ENCODE peak calls at places on chromosomes 7 and 10, in five cellular contexts. One of them, this sample, is unnamed.

GRCh38 chr10:3719024-3719843 is 65.8 kb downstream of the KLF6 start:
- DNase-seq in left lung: no peak
- DNase-seq in brain microvascular endothelial cell: no peak
- DNase-seq in NCI-H2029: no peak
- DNase-seq in Calu3: peak; percentile 22
- DNase-seq in this sample: no peak

GRCh38 chr10:100889546-100889945 is 23.2 kb upstream of the SLF2 start:
- DNase-seq in left lung: no peak
- DNase-seq in brain microvascular endothelial cell: no peak
- DNase-seq in NCI-H2029: no peak
- DNase-seq in Calu3: no peak
- DNase-seq in this sample: no peak

GRCh38 chr7:28378574-28379149 is 33.7 kb upstream of the CREB5 start:
- DNase-seq in left lung: no peak
- DNase-seq in brain microvascular endothelial cell: no peak
- DNase-seq in NCI-H2029: no peak
- DNase-seq in Calu3: no peak
- DNase-seq in this sample: no peak

GRCh38 chr10:42924484-42924883 is 141.9 kb downstream of the BMS1 start:
- DNase-seq in left lung: no peak
- DNase-seq in brain microvascular endothelial cell: no peak
- DNase-seq in NCI-H2029: no peak
- DNase-seq in Calu3: no peak
- DNase-seq in this sample: no peak

GRCh38 chr10:131230166-131230565 is 81.4 kb downstream of the TCERG1L start:
- DNase-seq in left lung: no peak
- DNase-seq in brain microvascular endothelial cell: no peak
- DNase-seq in NCI-H2029: no peak
- DNase-seq in Calu3: no peak
- DNase-seq in this sample: no peak

GRCh38 chr10:71081229-71081560 is 131.2 kb upstream of the UNC5B start:
- DNase-seq in left lung: no peak
- DNase-seq in brain microvascular endothelial cell: no peak
- DNase-seq in NCI-H2029: no peak
- DNase-seq in Calu3: no peak
- DNase-seq in this sample: no peak

GRCh38 chr7:28067171-28067570 is 113.4 kb downstream of the JAZF1 start:
- DNase-seq in left lung: no peak
- DNase-seq in brain microvascular endothelial cell: no peak
- DNase-seq in NCI-H2029: no peak
- DNase-seq in Calu3: no peak
- DNase-seq in this sample: no peak

GRCh38 chr10:78937800-78938694 is 130.7 kb upstream of the ZMIZ1 start:
- DNase-seq in left lung: no peak
- DNase-seq in brain microvascular endothelial cell: no peak
- DNase-seq in NCI-H2029: no peak
- DNase-seq in Calu3: peak; percentile 33
- DNase-seq in this sample: no peak

GRCh38 chr7:129122751-129123516 is 21.6 kb upstream of the TSPAN33 start:
- DNase-seq in left lung: no peak
- DNase-seq in brain microvascular endothelial cell: peak; percentile 1
- DNase-seq in NCI-H2029: no peak
- DNase-seq in Calu3: no peak
- DNase-seq in this sample: peak; percentile 19

GRCh38 chr7:28411876-28412662 is at the start of gene CREB5:
- DNase-seq in left lung: no peak
- DNase-seq in brain microvascular endothelial cell: no peak
- DNase-seq in NCI-H2029: no peak
- DNase-seq in Calu3: no peak
- DNase-seq in this sample: peak; percentile 65

GRCh38 chr7:26265499-26266075 is 26.1 kb upstream of the SNX10 start:
- DNase-seq in left lung: no peak
- DNase-seq in brain microvascular endothelial cell: no peak
- DNase-seq in NCI-H2029: no peak
- DNase-seq in Calu3: no peak
- DNase-seq in this sample: no peak

GRCh38 chr7:76294344-76295024 is 8.0 kb upstream of the HSPB1 start:
- DNase-seq in left lung: peak; percentile 97
- DNase-seq in brain microvascular endothelial cell: peak; percentile 96
- DNase-seq in NCI-H2029: peak; percentile 72
- DNase-seq in Calu3: peak; percentile 81
- DNase-seq in this sample: peak; percentile 95

GRCh38 chr7:3896366-3896765 is 595.3 kb downstream of the SDK1 start:
- DNase-seq in left lung: no peak
- DNase-seq in brain microvascular endothelial cell: no peak
- DNase-seq in NCI-H2029: no peak
- DNase-seq in Calu3: no peak
- DNase-seq in this sample: no peak

GRCh38 chr10:132591166-132591971 is 53.8 kb downstream of the INPP5A start:
- DNase-seq in left lung: no peak
- DNase-seq in brain microvascular endothelial cell: peak; percentile 49
- DNase-seq in NCI-H2029: no peak
- DNase-seq in Calu3: peak; percentile 46
- DNase-seq in this sample: no peak

GRCh38 chr10:132879408-132880147 is 62.8 kb downstream of the CFAP46 start:
- DNase-seq in left lung: peak; percentile 24
- DNase-seq in brain microvascular endothelial cell: no peak
- DNase-seq in NCI-H2029: no peak
- DNase-seq in Calu3: no peak
- DNase-seq in this sample: no peak

GRCh38 chr10:44249490-44249889 is 135.4 kb downstream of the CXCL12 start:
- DNase-seq in left lung: no peak
- DNase-seq in brain microvascular endothelial cell: no peak
- DNase-seq in NCI-H2029: no peak
- DNase-seq in Calu3: no peak
- DNase-seq in this sample: no peak

GRCh38 chr7:24227068-24227467 is 56.9 kb upstream of the NPY start:
- DNase-seq in left lung: no peak
- DNase-seq in brain microvascular endothelial cell: no peak
- DNase-seq in NCI-H2029: no peak
- DNase-seq in Calu3: no peak
- DNase-seq in this sample: no peak

GRCh38 chr7:2607122-2607912 is 24.5 kb upstream of the TTYH3 start:
- DNase-seq in left lung: no peak
- DNase-seq in brain microvascular endothelial cell: no peak
- DNase-seq in NCI-H2029: no peak
- DNase-seq in Calu3: no peak
- DNase-seq in this sample: no peak

GRCh38 chr7:48360574-48360973 is 189.3 kb downstream of the ABCA13 start:
- DNase-seq in left lung: no peak
- DNase-seq in brain microvascular endothelial cell: peak; percentile 39
- DNase-seq in NCI-H2029: no peak
- DNase-seq in Calu3: no peak
- DNase-seq in this sample: no peak

GRCh38 chr10:2885956-2886296 is 181.4 kb upstream of the PFKP start:
- DNase-seq in left lung: no peak
- DNase-seq in brain microvascular endothelial cell: no peak
- DNase-seq in NCI-H2029: no peak
- DNase-seq in Calu3: no peak
- DNase-seq in this sample: no peak

GRCh38 chr10:116878123-116878522 is 28.8 kb downstream of the ENO4 start:
- DNase-seq in left lung: no peak
- DNase-seq in brain microvascular endothelial cell: no peak
- DNase-seq in NCI-H2029: no peak
- DNase-seq in Calu3: no peak
- DNase-seq in this sample: no peak

GRCh38 chr10:123997486-123998196 is 95.8 kb downstream of the CHST15 start:
- DNase-seq in left lung: peak; percentile 81
- DNase-seq in brain microvascular endothelial cell: peak; percentile 97
- DNase-seq in NCI-H2029: no peak
- DNase-seq in Calu3: peak; percentile 47
- DNase-seq in this sample: no peak

GRCh38 chr10:89426230-89426868 is 12.0 kb downstream of the IFIT5 start:
- DNase-seq in left lung: no peak
- DNase-seq in brain microvascular endothelial cell: peak; percentile 51
- DNase-seq in NCI-H2029: no peak
- DNase-seq in Calu3: peak; percentile 6
- DNase-seq in this sample: peak; percentile 54

GRCh38 chr10:68811367-68812009 is 15.8 kb upstream of the STOX1 start:
- DNase-seq in left lung: no peak
- DNase-seq in brain microvascular endothelial cell: no peak
- DNase-seq in NCI-H2029: no peak
- DNase-seq in Calu3: no peak
- DNase-seq in this sample: no peak

GRCh38 chr7:149783386-149784250 is 10.2 kb upstream of the ZNF467 start:
- DNase-seq in left lung: no peak
- DNase-seq in brain microvascular endothelial cell: no peak
- DNase-seq in NCI-H2029: peak; percentile 15
- DNase-seq in Calu3: no peak
- DNase-seq in this sample: peak; percentile 60

GRCh38 chr10:5840314-5841307 is 27.4 kb upstream of the GDI2 start:
- DNase-seq in left lung: peak; percentile 27
- DNase-seq in brain microvascular endothelial cell: peak; percentile 61
- DNase-seq in NCI-H2029: no peak
- DNase-seq in Calu3: no peak
- DNase-seq in this sample: peak; percentile 76

GRCh38 chr10:14723052-14723689 is 51.5 kb downstream of the FAM107B start:
- DNase-seq in left lung: no peak
- DNase-seq in brain microvascular endothelial cell: no peak
- DNase-seq in NCI-H2029: no peak
- DNase-seq in Calu3: no peak
- DNase-seq in this sample: no peak

GRCh38 chr7:46157414-46157813 is 236.3 kb upstream of the IGFBP3 start:
- DNase-seq in left lung: no peak
- DNase-seq in brain microvascular endothelial cell: no peak
- DNase-seq in NCI-H2029: no peak
- DNase-seq in Calu3: no peak
- DNase-seq in this sample: no peak

GRCh38 chr10:24440817-24441790 is 232.2 kb downstream of the KIAA1217 start:
- DNase-seq in left lung: no peak
- DNase-seq in brain microvascular endothelial cell: peak; percentile 89
- DNase-seq in NCI-H2029: no peak
- DNase-seq in Calu3: no peak
- DNase-seq in this sample: no peak

GRCh38 chr10:3481000-3481335 is 304.0 kb downstream of the KLF6 start:
- DNase-seq in left lung: no peak
- DNase-seq in brain microvascular endothelial cell: no peak
- DNase-seq in NCI-H2029: no peak
- DNase-seq in Calu3: no peak
- DNase-seq in this sample: no peak

GRCh38 chr10:24269476-24269875 is 60.5 kb downstream of the KIAA1217 start:
- DNase-seq in left lung: no peak
- DNase-seq in brain microvascular endothelial cell: no peak
- DNase-seq in NCI-H2029: no peak
- DNase-seq in Calu3: no peak
- DNase-seq in this sample: no peak

GRCh38 chr10:55098452-55098851 is 297.4 kb upstream of the PCDH15 start:
- DNase-seq in left lung: no peak
- DNase-seq in brain microvascular endothelial cell: no peak
- DNase-seq in NCI-H2029: no peak
- DNase-seq in Calu3: no peak
- DNase-seq in this sample: no peak

GRCh38 chr7:127995157-127995865 is 35.9 kb downstream of the LRRC4 start:
- DNase-seq in left lung: no peak
- DNase-seq in brain microvascular endothelial cell: no peak
- DNase-seq in NCI-H2029: no peak
- DNase-seq in Calu3: no peak
- DNase-seq in this sample: peak; percentile 24

GRCh38 chr7:107387077-107387476 is 82.8 kb upstream of the GPR22 start:
- DNase-seq in left lung: no peak
- DNase-seq in brain microvascular endothelial cell: peak; percentile 31
- DNase-seq in NCI-H2029: no peak
- DNase-seq in Calu3: no peak
- DNase-seq in this sample: peak; percentile 6

GRCh38 chr10:28468707-28469483 is 64.0 kb upstream of the WAC start:
- DNase-seq in left lung: no peak
- DNase-seq in brain microvascular endothelial cell: no peak
- DNase-seq in NCI-H2029: no peak
- DNase-seq in Calu3: no peak
- DNase-seq in this sample: no peak

This sample was measured in midbrain.